ENCODE peak calls at places on chromosomes 13 and 19, in eight cellular contexts. G, B, H, M, I, Q, T and C are unnamed samples. For H3K9me3, the result is how much of the 10 kb centered on the place peaks cover.

GRCh38 chr13:93496985-93497673 is 270.5 kb downstream of the GPC6 start:
- DNase-seq in T (no peak), G (no peak), I (no peak), H (no peak), M (no peak), Q (no peak), B (no peak), C (no peak)

GRCh38 chr19:6536138-6536671 is 5.4 kb downstream of the TNFSF9 start:
- DNase-seq in G (peak), T (peak), H (no peak), B (peak), Q (peak), M (peak), I (peak), C (peak)

GRCh38 chr13:49444517-49445395 is 682 bp downstream of the SETDB2 start:
- DNase-seq in Q (no peak), T (peak), I (no peak), H (no peak), B (peak), G (peak), M (no peak), C (no peak)

GRCh38 chr19:4278010-4278409 is 1.1 kb upstream of the SHD start:
- DNase-seq in G (no peak), H (no peak), Q (no peak), M (no peak), T (no peak), I (no peak), B (no peak), C (no peak)

GRCh38 chr19:35509018-35509652 is 4.3 kb downstream of the DMKN start:
- DNase-seq in T (peak), M (no peak), H (no peak), Q (peak), I (no peak), B (peak), G (peak), C (no peak)

GRCh38 chr19:14561832-14562351 is 10.0 kb downstream of the NDUFB7 start:
- DNase-seq in M (no peak), I (peak), H (no peak), G (no peak), T (no peak), B (no peak), Q (peak), C (no peak)

GRCh38 chr13:75901509-75901908 is 265.4 kb downstream of the LMO7 start:
- DNase-seq in Q (no peak), I (peak), M (no peak), B (no peak), T (no peak), H (no peak), G (no peak), C (no peak)

GRCh38 chr13:105037064-105037463 is 1498.4 kb downstream of the EFNB2 start:
- DNase-seq in I (no peak), H (no peak), G (no peak), Q (no peak), B (no peak), T (peak), M (no peak), C (no peak)

GRCh38 chr13:37797606-37798005 is 72.0 kb downstream of the TRPC4 start:
- DNase-seq in T (no peak), G (no peak), M (no peak), I (no peak), H (no peak), B (no peak), Q (no peak), C (no peak)

GRCh38 chr19:53034948-53035675 is 9.4 kb upstream of the ERVV-2 start:
- DNase-seq in I (no peak), Q (no peak), B (no peak), T (no peak), G (no peak), M (no peak), H (no peak), C (no peak)

GRCh38 chr13:28707629-28708427 is 10.9 kb downstream of the SLC46A3 start:
- DNase-seq in T (peak), H (no peak), Q (no peak), M (no peak), I (no peak), G (no peak), B (no peak), C (no peak)

GRCh38 chr19:1019980-1020867 is 699 bp downstream of the TMEM259 start:
- DNase-seq in H (no peak), G (peak), T (no peak), M (no peak), Q (no peak), B (no peak), I (peak), C (peak)

GRCh38 chr19:18870531-18871172 is 25.3 kb downstream of the CERS1 start:
- DNase-seq in T (no peak), B (no peak), M (no peak), H (no peak), G (no peak), Q (no peak), I (no peak), C (no peak)

GRCh38 chr19:19224852-19225494 is 13.2 kb downstream of the NCAN start:
- DNase-seq in Q (peak), H (no peak), T (peak), M (peak), B (peak), G (peak), I (peak), C (peak)

GRCh38 chr19:33691736-33692135 is 70.0 kb downstream of the CHST8 start:
- DNase-seq in M (no peak), H (no peak), I (no peak), G (no peak), B (no peak), Q (no peak), T (no peak), C (no peak)

GRCh38 chr13:113730145-113730750 is 28.8 kb upstream of the TMEM255B start:
- DNase-seq in H (no peak), G (no peak), B (no peak), Q (no peak), I (peak), M (no peak), T (no peak), C (no peak)

GRCh38 chr13:98839826-98840769 is 87.6 kb upstream of the SLC15A1 start:
- DNase-seq in G (peak), B (peak), M (peak), Q (peak), I (peak), H (peak), T (peak), C (peak)

GRCh38 chr19:58084596-58085347 is 13.3 kb downstream of the ZSCAN18 start:
- DNase-seq in G (no peak), M (no peak), I (no peak), T (no peak), Q (no peak), H (no peak), B (no peak), C (no peak)
- H3K9me3 ChIP-seq in G (under half), M (half or more), I (under half), T (half or more), Q (under half), H (under half), B (under half), C (under half)

GRCh38 chr19:8721334-8721733 is at the start of gene OR2Z1:
- DNase-seq in I (no peak), M (no peak), B (no peak), G (no peak), Q (no peak), H (no peak), T (no peak), C (no peak)
- H3K9me3 ChIP-seq in I (under half), M (under half), B (under half), G (under half), Q (half or more), H (under half), T (under half), C (under half)

GRCh38 chr19:37007587-37008220 is 70.5 kb upstream of the ZNF420 start:
- DNase-seq in T (no peak), B (peak), G (peak), Q (no peak), I (peak), H (no peak), M (no peak), C (no peak)

GRCh38 chr19:37014456-37014855 is 63.8 kb upstream of the ZNF420 start:
- DNase-seq in I (no peak), H (no peak), Q (no peak), T (no peak), G (no peak), B (no peak), M (no peak), C (no peak)

GRCh38 chr19:37009871-37010270 is 68.4 kb upstream of the ZNF420 start:
- DNase-seq in I (no peak), G (no peak), B (no peak), M (no peak), H (no peak), T (no peak), Q (no peak), C (no peak)

GRCh38 chr19:37012093-37012745 is 66.0 kb upstream of the ZNF420 start:
- DNase-seq in G (no peak), M (no peak), I (no peak), T (no peak), Q (no peak), B (no peak), H (no peak), C (no peak)
- H3K9me3 ChIP-seq in G (under half), M (half or more), I (under half), T (under half), Q (half or more), B (under half), H (under half), C (under half)

GRCh38 chr19:27906081-27906480 is 1306.9 kb downstream of the UQCRFS1 start:
- DNase-seq in G (no peak), B (no peak), M (no peak), Q (no peak), H (no peak), T (no peak), I (no peak), C (no peak)
- H3K9me3 ChIP-seq in G (under half), B (under half), M (under half), Q (half or more), H (under half), T (under half), I (under half), C (under half)

DNA sequence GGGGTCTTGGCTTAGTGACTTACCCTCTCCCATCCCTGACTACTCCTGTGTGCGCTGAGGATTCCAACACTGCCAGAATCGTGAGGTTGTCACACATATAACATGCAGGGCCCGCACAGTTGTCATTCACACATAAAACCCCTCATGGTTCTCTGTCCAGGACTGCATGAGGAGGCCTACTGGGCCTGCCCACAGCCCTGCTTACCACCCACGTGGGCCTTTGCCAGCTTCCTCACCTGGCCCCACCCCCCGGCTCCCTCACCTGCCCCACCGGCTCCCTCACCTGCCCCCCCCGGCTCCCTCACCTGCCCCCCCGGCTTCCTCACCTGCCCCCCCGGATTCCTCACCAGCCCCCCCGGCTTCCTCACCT is 197.2 kb downstream of the TEX29 start:
- DNase-seq in B (no peak), H (no peak), I (no peak), Q (no peak), M (no peak), T (no peak), G (no peak), C (no peak)
- H3K9me3 ChIP-seq in B (under half), H (under half), I (under half), Q (under half), M (under half), T (under half), G (under half), C (under half)

GRCh38 chr13:18232298-18232993 is 949.2 kb downstream of the TUBA3C start:
- DNase-seq in I (no peak), B (no peak), Q (no peak), G (no peak), T (no peak), H (no peak), M (no peak), C (no peak)
- H3K9me3 ChIP-seq in I (under half), B (under half), Q (half or more), G (under half), T (under half), H (under half), M (under half), C (under half)